ENCODE peak calls at places on chromosome 16, in six cellular contexts. G is ureter; I is left colon; E is WTC11; B is EL; S is activated T-cell treated with anti-CD3 and anti-CD28 coated beads, Interleukin-2, amount 50 U/mL, for 24 hours. W is an unnamed sample.

GRCh38 chr16:70577256-70577698 is 53.7 kb downstream of the SF3B3 start:
- DNase-seq in G (no peak), I (no peak), E (no peak), B (peak), S (peak), W (no peak)

GRCh38 chr16:81551141-81551808 is 106.7 kb downstream of the CMIP start:
- DNase-seq in G (no peak), I (no peak), E (no peak), B (peak), S (no peak), W (no peak)

GRCh38 chr16:31072540-31073072 is 1.4 kb downstream of the ZNF668 start:
- DNase-seq in G (no peak), I (no peak), E (no peak), B (peak), S (no peak), W (no peak)

GRCh38 chr16:4615389-4616046 is 830 bp upstream of the UBALD1 start:
- DNase-seq in G (peak), I (peak), E (no peak), B (no peak), S (no peak), W (no peak)

GRCh38 chr16:54282923-54283734 is 3.5 kb downstream of the IRX3 start:
- DNase-seq in G (no peak), I (no peak), E (peak), B (no peak), S (no peak), W (no peak)

GRCh38 chr16:86714166-86714565 is 135.8 kb downstream of the FOXL1 start:
- DNase-seq in G (no peak), I (no peak), E (no peak), B (no peak), S (no peak), W (no peak)

GRCh38 chr16:87602821-87603683 is 744 bp downstream of the JPH3 start:
- DNase-seq in G (no peak), I (no peak), E (peak), B (no peak), S (peak), W (no peak)

GRCh38 chr16:13909872-13910303 is 10.1 kb upstream of the ERCC4 start:
- DNase-seq in G (peak), I (no peak), E (no peak), B (peak), S (no peak), W (peak)

GRCh38 chr16:80968386-80969113 is 38.1 kb downstream of the CMC2 start:
- DNase-seq in G (no peak), I (no peak), E (no peak), B (peak), S (no peak), W (no peak)

GRCh38 chr16:87731607-87732006 is 34.2 kb downstream of the KLHDC4 start:
- DNase-seq in G (no peak), I (no peak), E (no peak), B (no peak), S (no peak), W (no peak)

GRCh38 chr16:23699100-23699499 is 13.9 kb downstream of the ERN2 start:
- DNase-seq in G (peak), I (peak), E (no peak), B (no peak), S (no peak), W (peak)